ENCODE peak calls at places on chromosomes 16 and 17, in eight cellular contexts. One of them, this sample, is unnamed.

GRCh38 chr17:55820675-55821074 is 69.8 kb downstream of the PCTP start:
- DNase-seq in memory B cell: no peak
- DNase-seq in activated T-cell treated with anti-CD3 and anti-CD28 coated beads for 4 hours: no peak
- DNase-seq in pancreas: no peak
- DNase-seq in hypothalamus: no peak
- DNase-seq in stimulated activated CD4-positive, alpha-beta T cell treated with anti-CD3 and anti-CD28 coated beads, Interleukin-4, amount 100 ng/mL, for 24 hours: no peak
- DNase-seq in head of caudate nucleus: no peak
- DNase-seq in MCF 10A: no peak
- DNase-seq in this sample: no peak

GRCh38 chr16:68951991-68952877 is 108.9 kb downstream of the TANGO6 start:
- DNase-seq in memory B cell: no peak
- DNase-seq in activated T-cell treated with anti-CD3 and anti-CD28 coated beads for 4 hours: no peak
- DNase-seq in pancreas: no peak
- DNase-seq in hypothalamus: no peak
- DNase-seq in stimulated activated CD4-positive, alpha-beta T cell treated with anti-CD3 and anti-CD28 coated beads, Interleukin-4, amount 100 ng/mL, for 24 hours: no peak
- DNase-seq in head of caudate nucleus: no peak
- DNase-seq in MCF 10A: peak; percentile 72
- DNase-seq in this sample: peak; percentile 2

GRCh38 chr16:9139965-9140364 is 48.5 kb downstream of the HAPSTR1 start:
- DNase-seq in memory B cell: no peak
- DNase-seq in activated T-cell treated with anti-CD3 and anti-CD28 coated beads for 4 hours: no peak
- DNase-seq in pancreas: no peak
- DNase-seq in hypothalamus: no peak
- DNase-seq in stimulated activated CD4-positive, alpha-beta T cell treated with anti-CD3 and anti-CD28 coated beads, Interleukin-4, amount 100 ng/mL, for 24 hours: no peak
- DNase-seq in head of caudate nucleus: peak; percentile 44
- DNase-seq in MCF 10A: peak; percentile 47
- DNase-seq in this sample: no peak

GRCh38 chr17:6099492-6099891 is 29.3 kb downstream of the WSCD1 start:
- DNase-seq in memory B cell: no peak
- DNase-seq in activated T-cell treated with anti-CD3 and anti-CD28 coated beads for 4 hours: no peak
- DNase-seq in pancreas: no peak
- DNase-seq in hypothalamus: no peak
- DNase-seq in stimulated activated CD4-positive, alpha-beta T cell treated with anti-CD3 and anti-CD28 coated beads, Interleukin-4, amount 100 ng/mL, for 24 hours: no peak
- DNase-seq in head of caudate nucleus: no peak
- DNase-seq in MCF 10A: no peak
- DNase-seq in this sample: no peak

GRCh38 chr16:50699345-50700159 is 6.1 kb downstream of the NOD2 start:
- DNase-seq in memory B cell: no peak
- DNase-seq in activated T-cell treated with anti-CD3 and anti-CD28 coated beads for 4 hours: no peak
- DNase-seq in pancreas: no peak
- DNase-seq in hypothalamus: no peak
- DNase-seq in stimulated activated CD4-positive, alpha-beta T cell treated with anti-CD3 and anti-CD28 coated beads, Interleukin-4, amount 100 ng/mL, for 24 hours: peak; percentile 82
- DNase-seq in head of caudate nucleus: no peak
- DNase-seq in MCF 10A: peak; percentile 98
- DNase-seq in this sample: peak; percentile 20

GRCh38 chr16:50469744-50470301 is 78.4 kb upstream of the NKD1 start:
- DNase-seq in memory B cell: no peak
- DNase-seq in activated T-cell treated with anti-CD3 and anti-CD28 coated beads for 4 hours: no peak
- DNase-seq in pancreas: no peak
- DNase-seq in hypothalamus: peak; percentile 47
- DNase-seq in stimulated activated CD4-positive, alpha-beta T cell treated with anti-CD3 and anti-CD28 coated beads, Interleukin-4, amount 100 ng/mL, for 24 hours: no peak
- DNase-seq in head of caudate nucleus: peak; percentile 58
- DNase-seq in MCF 10A: no peak
- DNase-seq in this sample: no peak

GRCh38 chr17:3526491-3526890 is 31.1 kb downstream of the TRPV3 start:
- DNase-seq in memory B cell: no peak
- DNase-seq in activated T-cell treated with anti-CD3 and anti-CD28 coated beads for 4 hours: no peak
- DNase-seq in pancreas: no peak
- DNase-seq in hypothalamus: no peak
- DNase-seq in stimulated activated CD4-positive, alpha-beta T cell treated with anti-CD3 and anti-CD28 coated beads, Interleukin-4, amount 100 ng/mL, for 24 hours: no peak
- DNase-seq in head of caudate nucleus: no peak
- DNase-seq in MCF 10A: no peak
- DNase-seq in this sample: no peak

GRCh38 chr16:3458278-3458851 is 14.9 kb downstream of the NAA60 start:
- DNase-seq in memory B cell: no peak
- DNase-seq in activated T-cell treated with anti-CD3 and anti-CD28 coated beads for 4 hours: no peak
- DNase-seq in pancreas: no peak
- DNase-seq in hypothalamus: no peak
- DNase-seq in stimulated activated CD4-positive, alpha-beta T cell treated with anti-CD3 and anti-CD28 coated beads, Interleukin-4, amount 100 ng/mL, for 24 hours: no peak
- DNase-seq in head of caudate nucleus: peak; percentile 43
- DNase-seq in MCF 10A: no peak
- DNase-seq in this sample: peak; percentile 62

GRCh38 chr16:5062790-5063765 is 2.7 kb downstream of the C16orf89 start:
- DNase-seq in memory B cell: no peak
- DNase-seq in activated T-cell treated with anti-CD3 and anti-CD28 coated beads for 4 hours: no peak
- DNase-seq in pancreas: no peak
- DNase-seq in hypothalamus: no peak
- DNase-seq in stimulated activated CD4-positive, alpha-beta T cell treated with anti-CD3 and anti-CD28 coated beads, Interleukin-4, amount 100 ng/mL, for 24 hours: no peak
- DNase-seq in head of caudate nucleus: no peak
- DNase-seq in MCF 10A: no peak
- DNase-seq in this sample: no peak

GRCh38 chr16:55021595-55022475 is 91.2 kb downstream of the IRX5 start:
- DNase-seq in memory B cell: no peak
- DNase-seq in activated T-cell treated with anti-CD3 and anti-CD28 coated beads for 4 hours: no peak
- DNase-seq in pancreas: no peak
- DNase-seq in hypothalamus: no peak
- DNase-seq in stimulated activated CD4-positive, alpha-beta T cell treated with anti-CD3 and anti-CD28 coated beads, Interleukin-4, amount 100 ng/mL, for 24 hours: no peak
- DNase-seq in head of caudate nucleus: no peak
- DNase-seq in MCF 10A: peak; percentile 57
- DNase-seq in this sample: peak; percentile 9

This sample was measured in foreskin fibroblast.